ENCODE peak calls at places on chromosomes 7 and 10, in four cellular contexts. J, F, Z and E are unnamed samples.

GRCh38 chr10:1737222-1738061 is at the start of gene ADARB2:
- DNase-seq in J (peak; percentile 53), F (no peak), Z (peak; percentile 85), E (peak; percentile 89)

GRCh38 chr7:132410385-132410784 is 165.9 kb downstream of the PLXNA4 start:
- DNase-seq in Z (no peak), J (no peak), F (no peak), E (no peak)

GRCh38 chr7:55476071-55476803 is 96.1 kb downstream of the VOPP1 start:
- DNase-seq in Z (no peak), J (no peak), F (no peak), E (no peak)

GRCh38 chr7:82605247-82605864 is 161.8 kb upstream of the CACNA2D1 start:
- DNase-seq in F (peak; percentile 43), J (no peak), Z (no peak), E (peak; percentile 65)

GRCh38 chr10:12264204-12264908 is 68.4 kb downstream of the CDC123 start:
- DNase-seq in J (peak; percentile 99), F (peak; percentile 78), Z (peak; percentile 90), E (peak; percentile 88)

GRCh38 chr7:22793593-22794462 is 28.8 kb downstream of the TOMM7 start:
- DNase-seq in J (no peak), Z (no peak), F (no peak), E (no peak)

GRCh38 chr10:86851329-86852207 is 95.1 kb downstream of the BMPR1A start:
- DNase-seq in F (no peak), J (no peak), Z (no peak), E (no peak)

GRCh38 chr7:81233208-81233940 is 314.5 kb upstream of the SEMA3C start:
- DNase-seq in J (no peak), F (no peak), Z (no peak), E (peak; percentile 12)

GRCh38 chr7:44674381-44674780 is 68.0 kb downstream of the OGDH start:
- DNase-seq in J (no peak), F (no peak), Z (no peak), E (no peak)

GRCh38 chr7:77826300-77826699 is 27.7 kb downstream of the PHTF2 start:
- DNase-seq in F (peak; percentile 58), J (no peak), Z (no peak), E (no peak)

GRCh38 chr7:81789406-81790139 is 19.7 kb upstream of the HGF start:
- DNase-seq in J (no peak), Z (no peak), F (no peak), E (no peak)

DNA sequence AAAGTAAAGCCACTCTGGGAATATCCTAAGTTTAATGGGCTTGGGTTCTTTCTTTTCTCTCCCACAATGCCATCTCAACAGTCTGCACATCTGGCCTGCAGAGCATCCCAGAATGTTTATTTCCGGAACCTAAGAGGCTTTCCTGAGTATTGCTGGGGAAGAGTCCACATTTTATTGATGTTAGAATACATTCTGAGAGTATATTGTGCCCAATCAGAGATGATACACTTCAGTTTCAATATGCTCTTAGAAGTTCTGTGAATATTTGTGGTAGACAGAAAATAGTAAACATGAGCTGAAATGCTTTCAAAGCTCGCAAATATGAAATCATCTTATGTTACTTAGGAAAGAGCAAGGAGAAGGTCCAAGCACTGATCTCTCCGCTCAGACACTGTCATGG is 200.6 kb downstream of the TWIST1 start:
- DNase-seq in Z (no peak), J (no peak), F (no peak), E (no peak)
- H3K9me3 ChIP-seq in Z (no peaks in the 10 kb centered on the region), J (no peaks in the 10 kb centered on the region), F (no peaks in the 10 kb centered on the region), E (no peaks in the 10 kb centered on the region)

DNA sequence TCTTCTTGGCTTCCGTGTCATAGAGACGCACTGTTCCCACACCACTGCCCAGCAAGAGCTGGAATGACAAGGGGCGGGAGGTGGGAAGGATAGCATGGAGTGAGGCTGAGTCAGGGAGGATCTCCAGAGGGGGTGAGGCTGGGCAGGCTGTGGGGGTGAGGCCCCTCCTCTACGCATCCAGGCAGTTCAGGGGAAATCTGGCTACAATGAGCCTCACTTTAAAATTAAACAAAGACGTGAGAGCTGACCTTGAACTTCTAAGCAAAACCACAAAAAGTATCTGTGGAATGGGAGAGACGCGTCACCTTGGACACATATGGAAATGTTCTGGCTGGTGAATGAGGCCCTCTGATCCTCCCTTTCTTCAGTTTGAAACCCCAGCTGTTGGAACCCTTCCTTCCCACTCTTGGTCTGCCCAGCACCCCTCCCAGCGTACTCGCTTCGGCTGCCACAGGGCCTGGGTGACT is 17.7 kb downstream of the WDR91 start:
- DNase-seq in F (no peak), J (no peak), Z (no peak), E (no peak)
- TF ChIP-seq NRF1 in F (no peak), J (no peak), Z (no peak), E (no peak)

DNA sequence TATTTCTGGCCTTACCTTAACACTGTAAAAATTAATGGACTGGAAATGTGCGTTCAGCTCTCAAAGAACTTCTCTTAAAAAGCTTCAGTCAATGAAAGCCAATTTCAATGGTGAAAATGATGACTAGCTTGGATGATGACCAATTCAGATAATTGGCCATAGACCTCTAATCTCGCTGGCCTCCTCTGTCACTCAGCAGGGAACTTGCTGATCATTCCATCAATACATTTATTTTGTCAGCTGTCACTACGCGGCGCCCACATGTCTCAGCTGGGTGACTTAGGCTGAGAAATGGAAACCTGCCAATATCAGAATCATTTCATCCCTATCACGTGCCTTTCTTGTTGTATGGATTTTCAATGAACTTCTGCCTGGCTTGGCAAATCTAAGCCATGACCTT is 673.0 kb upstream of the AUTS2 start:
- DNase-seq in Z (no peak), F (no peak), J (no peak), E (no peak)
- H3K9me3 ChIP-seq in Z (peaks cover 9% of the 10 kb centered on the region), F (no peaks in the 10 kb centered on the region), J (no peaks in the 10 kb centered on the region), E (no peaks in the 10 kb centered on the region)

GRCh38 chr10:79274279-79275104 is 72.8 kb upstream of the PPIF start:
- DNase-seq in F (no peak), Z (no peak), J (no peak), E (peak; percentile 87)
- TF ChIP-seq NRF1 in F (no peak), Z (no peak), J (no peak), E (no peak)

DNA sequence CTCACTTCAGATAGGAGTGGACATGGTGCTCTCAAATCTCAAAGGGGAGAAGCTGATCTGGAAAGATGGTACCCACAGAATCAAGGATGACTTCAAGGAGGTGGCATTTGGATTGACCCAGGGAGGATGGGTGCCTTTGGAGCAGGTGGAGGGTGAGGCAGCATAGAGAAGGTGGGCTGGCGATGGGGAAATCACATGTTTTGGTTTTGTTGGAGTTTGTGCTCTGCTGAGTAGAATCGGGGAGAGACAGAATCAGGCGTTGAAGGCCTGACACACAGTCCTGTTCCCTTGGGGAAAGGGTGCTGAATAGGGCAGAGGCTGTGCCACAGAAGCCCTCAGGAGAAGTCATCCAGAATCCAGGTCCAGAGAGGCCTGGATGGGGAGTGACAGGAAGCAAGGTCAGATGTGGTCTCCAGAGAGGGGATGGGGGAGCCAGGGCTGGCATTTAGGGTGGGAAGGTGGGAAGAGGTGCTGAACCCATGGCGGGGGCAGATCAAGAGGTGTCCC is 291.1 kb downstream of the GLRX3 start:
- DNase-seq in Z (peak; percentile 11), J (no peak), F (no peak), E (no peak)
- H3K9me3 ChIP-seq in Z (no peaks in the 10 kb centered on the region), J (no peaks in the 10 kb centered on the region), F (no peaks in the 10 kb centered on the region), E (no peaks in the 10 kb centered on the region)

GRCh38 chr10:2981361-2981801 is 86.0 kb upstream of the PFKP start:
- DNase-seq in Z (no peak), J (no peak), F (no peak), E (no peak)

GRCh38 chr10:2982146-2982545 is 85.2 kb upstream of the PFKP start:
- DNase-seq in F (no peak), J (no peak), Z (no peak), E (no peak)

GRCh38 chr10:2979267-2979660 is 88.1 kb upstream of the PFKP start:
- DNase-seq in F (no peak), Z (no peak), J (no peak), E (no peak)

GRCh38 chr10:2980116-2980515 is 87.2 kb upstream of the PFKP start:
- DNase-seq in J (no peak), F (no peak), Z (no peak), E (no peak)

DNA sequence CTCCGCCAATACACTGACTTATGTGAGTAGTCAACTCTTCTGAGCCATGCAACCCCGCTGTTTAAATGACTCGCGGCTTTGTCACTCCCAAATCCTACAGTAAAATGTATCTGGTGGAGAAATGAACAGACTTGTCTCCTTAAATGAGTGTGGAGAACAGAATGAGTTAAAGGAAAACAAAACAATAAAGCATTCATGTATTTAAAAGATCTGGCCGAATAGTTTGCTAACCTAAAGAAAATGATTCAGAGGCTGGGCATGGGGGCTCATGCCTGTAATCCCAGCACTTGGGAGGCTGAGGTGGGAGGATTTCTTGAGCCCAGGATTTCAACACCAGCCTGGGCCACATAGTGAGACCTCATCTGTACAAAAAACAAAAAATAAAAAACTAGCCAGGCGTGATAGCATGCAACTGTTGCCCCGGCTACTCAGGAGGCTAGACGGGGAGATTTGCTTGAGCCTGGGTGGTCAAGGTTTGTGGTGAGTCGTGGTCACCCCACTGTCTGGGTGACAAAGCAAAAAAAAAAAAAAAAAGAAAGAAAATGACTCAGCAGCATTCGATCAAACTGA is 86.5 kb upstream of the PFKP start:
- DNase-seq in F (no peak), Z (no peak), J (no peak), E (no peak)
- TF ChIP-seq NRF1 in F (no peak), Z (no peak), J (no peak), E (no peak)